ENCODE peak calls at places on chromosomes 16 and 17, in seven cellular contexts. L is HepG2, J is SK-N-SH, S is K562, I is H1, A is HCT116, F is GM12878. G is an unnamed sample.

GRCh38 chr17:75774471-75774987 is 9.5 kb upstream of the GALK1 start:
- DNase-seq in S (no peak), I (no peak), J (peak; percentile 34), A (no peak), F (no peak), L (no peak), G (no peak)

GRCh38 chr17:50631908-50632571 is 2.6 kb upstream of the ABCC3 start:
- DNase-seq in I (no peak), J (peak; percentile 20), S (no peak), A (no peak), L (no peak), F (no peak), G (peak; percentile 54)

GRCh38 chr17:57806083-57806830 is 43.6 kb downstream of the MRPS23 start:
- DNase-seq in J (no peak), A (no peak), L (no peak), S (no peak), F (no peak), I (no peak), G (no peak)

GRCh38 chr17:2202996-2203575 is 100.5 kb downstream of the SMG6 start:
- DNase-seq in L (no peak), S (no peak), J (no peak), I (no peak), F (no peak), A (no peak), G (no peak)

GRCh38 chr17:43832168-43832975 is 574 bp downstream of the MPP3 start:
- DNase-seq in I (no peak), F (no peak), J (peak; percentile 90), L (peak; percentile 21), S (no peak), A (no peak), G (peak; percentile 74)

GRCh38 chr17:49576906-49577650 is 1.4 kb downstream of the NXPH3 start:
- DNase-seq in F (no peak), J (no peak), L (no peak), I (no peak), S (no peak), A (no peak), G (no peak)

GRCh38 chr17:77734371-77735050 is 224.0 kb upstream of the TNRC6C start:
- DNase-seq in I (no peak), L (peak; percentile 21), S (peak; percentile 73), F (no peak), A (no peak), J (peak; percentile 99), G (peak; percentile 58)

GRCh38 chr17:34305606-34306005 is 13.6 kb upstream of the CCL8 start:
- DNase-seq in S (no peak), A (no peak), L (no peak), I (no peak), J (no peak), F (no peak), G (no peak)

GRCh38 chr17:76556759-76557367 is 17.0 kb downstream of the PRCD start:
- DNase-seq in J (no peak), L (peak; percentile 53), I (no peak), S (no peak), A (no peak), F (no peak), G (no peak)

GRCh38 chr16:75420987-75421819 is 12.1 kb downstream of the CFDP1 start:
- DNase-seq in I (peak; percentile 53), A (no peak), F (no peak), J (peak; percentile 71), S (peak; percentile 26), L (peak; percentile 73), G (no peak)

GRCh38 chr17:47275245-47275984 is 21.8 kb downstream of the ITGB3 start:
- DNase-seq in A (no peak), S (peak; percentile 73), F (no peak), J (peak; percentile 93), L (no peak), I (no peak), G (no peak)

GRCh38 chr17:51422634-51423033 is 162.3 kb downstream of the UTP18 start:
- DNase-seq in I (no peak), F (no peak), S (no peak), A (no peak), L (no peak), J (no peak), G (no peak)

GRCh38 chr17:31596382-31597323 is 205.2 kb downstream of the RAB11FIP4 start:
- DNase-seq in F (peak; percentile 70), L (peak; percentile 44), J (no peak), I (peak; percentile 54), A (peak; percentile 77), S (no peak), G (no peak)

GRCh38 chr17:4556996-4557395 is 1.8 kb upstream of the MYBBP1A start:
- DNase-seq in F (no peak), I (no peak), A (no peak), S (no peak), L (no peak), J (no peak), G (no peak)

GRCh38 chr17:20085283-20085875 is 76.2 kb downstream of the SPECC1 start:
- DNase-seq in A (no peak), S (no peak), J (no peak), L (no peak), F (no peak), I (no peak), G (no peak)

GRCh38 chr16:87006789-87007745 is 310.1 kb downstream of the C16orf95 start:
- DNase-seq in J (no peak), F (no peak), A (no peak), I (no peak), S (no peak), L (no peak), G (no peak)

GRCh38 chr16:8590161-8590688 is at the start of gene TMEM114:
- DNase-seq in F (no peak), A (no peak), J (peak; percentile 71), I (no peak), S (no peak), L (no peak), G (no peak)

GRCh38 chr17:55645361-55645760 is 77.3 kb downstream of the TMEM100 start:
- DNase-seq in S (no peak), F (no peak), J (no peak), I (no peak), A (no peak), L (no peak), G (no peak)

GRCh38 chr16:83899272-83899897 is 470 bp downstream of the MLYCD start:
- DNase-seq in F (no peak), I (no peak), J (peak; percentile 78), L (no peak), A (no peak), S (peak; percentile 71), G (peak; percentile 55)

GRCh38 chr17:42424991-42425610 is 2.0 kb upstream of the CAVIN1 start:
- DNase-seq in F (no peak), S (no peak), I (no peak), A (no peak), L (no peak), J (no peak), G (no peak)

GRCh38 chr17:48623583-48623982 is 2.6 kb downstream of the HOXB9 start:
- DNase-seq in A (no peak), S (no peak), J (no peak), L (no peak), I (no peak), F (no peak), G (no peak)

GRCh38 chr17:81049372-81049911 is 14.5 kb downstream of the BAIAP2 start:
- DNase-seq in S (no peak), L (no peak), A (no peak), J (no peak), F (peak; percentile 17), I (no peak), G (no peak)

GRCh38 chr17:61040666-61041065 is 359.0 kb upstream of the TBX2 start:
- DNase-seq in J (peak; percentile 57), I (no peak), L (no peak), S (no peak), A (no peak), F (no peak), G (no peak)
- TF ChIP-seq JUND in J (no peak), I (no peak), L (no peak), S (no peak), A (no peak), F (no peak), G (no peak)

GRCh38 chr16:72214821-72215220 is 42.9 kb upstream of the PMFBP1 start:
- DNase-seq in S (no peak), A (no peak), I (no peak), J (no peak), L (no peak), F (no peak), G (no peak)

GRCh38 chr16:72210072-72210471 is 38.1 kb upstream of the PMFBP1 start:
- DNase-seq in A (no peak), L (no peak), S (no peak), F (no peak), I (no peak), J (no peak), G (no peak)

GRCh38 chr16:72211085-72211484 is 39.1 kb upstream of the PMFBP1 start:
- DNase-seq in L (no peak), A (no peak), J (no peak), F (no peak), I (no peak), S (no peak), G (no peak)

DNA sequence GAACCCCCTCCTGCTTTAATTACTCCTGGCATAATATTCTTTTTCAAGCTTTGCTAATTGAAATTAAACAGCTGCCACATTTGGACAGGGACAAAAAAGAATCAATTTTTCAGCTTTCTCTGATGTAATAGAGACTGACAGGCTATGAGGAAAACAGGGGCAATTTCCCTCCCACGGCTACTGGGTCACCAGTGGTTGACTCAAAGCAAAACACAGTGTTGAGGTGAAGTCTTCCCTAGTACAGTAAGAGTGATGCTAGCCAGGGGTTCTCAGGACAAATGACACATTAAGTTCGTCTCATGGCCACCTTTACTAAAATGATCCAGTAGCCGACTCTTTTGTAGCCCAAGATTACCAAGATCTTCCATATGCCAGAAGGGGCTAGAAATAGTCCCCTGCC is 38.6 kb upstream of the PMFBP1 start:
- DNase-seq in S (no peak), F (no peak), L (no peak), A (no peak), I (no peak), J (no peak), G (no peak)
- TF ChIP-seq JUND in S (no peak), F (no peak), L (no peak), A (no peak), I (no peak), J (no peak), G (no peak)

GRCh38 chr16:21145738-21146137 is 4.9 kb downstream of the DNAH3 start:
- DNase-seq in I (no peak), S (no peak), L (no peak), A (no peak), F (no peak), J (no peak), G (no peak)

DNA sequence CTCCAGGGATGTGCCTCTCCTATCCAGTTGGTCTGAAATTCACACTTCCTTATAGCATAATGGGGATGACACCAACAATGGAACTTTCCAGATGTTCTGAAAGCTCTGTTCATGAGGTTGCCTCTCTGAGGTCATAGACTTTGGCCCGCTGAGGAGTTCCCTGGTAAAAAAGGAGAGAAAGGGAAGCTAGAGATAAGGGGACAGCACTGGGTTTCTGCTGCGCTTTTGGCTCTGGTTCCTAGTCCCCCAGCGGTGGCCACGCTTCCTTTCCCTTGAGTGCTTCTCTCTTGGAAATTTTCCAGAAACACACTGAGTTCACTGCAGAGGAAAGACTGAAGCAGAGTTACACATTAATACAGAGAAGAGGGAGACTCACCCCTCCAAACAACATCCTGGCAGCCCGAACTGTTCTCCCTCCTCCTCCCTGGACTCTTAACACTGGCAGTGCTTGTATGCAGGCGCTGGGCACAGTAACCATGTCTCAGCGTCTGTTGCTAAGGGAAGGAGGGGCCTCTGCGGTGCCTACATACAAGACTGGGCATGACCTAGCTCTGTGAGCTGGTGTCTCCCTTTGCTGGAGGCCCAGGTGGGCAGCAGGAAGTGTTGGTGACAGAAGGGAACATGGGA is at the start of gene DNAH3:
- DNase-seq in F (no peak), J (peak; percentile 41), L (peak; percentile 39), S (peak; percentile 14), I (no peak), A (no peak), G (no peak)
- TF ChIP-seq JUND in F (no peak), J (no peak), L (no peak), S (no peak), I (no peak), A (no peak), G (no peak)

GRCh38 chr17:29880031-29880430 is 50.0 kb downstream of the SSH2 start:
- DNase-seq in S (no peak), A (no peak), F (no peak), L (no peak), I (no peak), J (no peak), G (no peak)
- TF ChIP-seq JUND in S (no peak), A (no peak), F (no peak), L (no peak), I (no peak), J (no peak), G (no peak)